ENCODE peak calls at places on chromosomes 16 and 17, in eight cellular contexts. L, S, I, V, T, J, M and P are unnamed samples.

GRCh38 chr17:79299349-79299748 is 224.7 kb downstream of the ENGASE start:
- DNase-seq in L (no peak), S (no peak), I (no peak), V (no peak), T (no peak), J (no peak), M (no peak), P (no peak)

GRCh38 chr17:63483655-63484575 is 7.1 kb downstream of the ACE start:
- DNase-seq in L (no peak), S (no peak), I (no peak), V (no peak), T (no peak), J (no peak), M (no peak), P (no peak)

GRCh38 chr16:71247478-71247877 is 17.0 kb upstream of the HYDIN start:
- DNase-seq in L (no peak), S (no peak), I (no peak), V (no peak), T (no peak), J (no peak), M (no peak), P (no peak)

GRCh38 chr17:48577330-48577945 is 712 bp downstream of the HOXB4 start:
- DNase-seq in L (no peak), S (no peak), I (no peak), V (no peak), T (no peak), J (no peak), M (peak; percentile 68), P (no peak)

GRCh38 chr16:85112364-85112763 is at the start of gene CIBAR2:
- DNase-seq in L (no peak), S (no peak), I (peak; percentile 25), V (no peak), T (no peak), J (no peak), M (no peak), P (no peak)

GRCh38 chr16:84885024-84885910 is 65.5 kb downstream of the CRISPLD2 start:
- DNase-seq in L (no peak), S (peak; percentile 33), I (no peak), V (no peak), T (no peak), J (no peak), M (no peak), P (no peak)

GRCh38 chr17:44636562-44636961 is 19.7 kb upstream of the MEIOC start:
- DNase-seq in L (peak; percentile 20), S (no peak), I (peak; percentile 57), V (no peak), T (no peak), J (no peak), M (peak; percentile 80), P (no peak)

GRCh38 chr17:38405654-38406053 is 22.6 kb upstream of the ARHGAP23 start:
- DNase-seq in L (no peak), S (no peak), I (no peak), V (no peak), T (no peak), J (no peak), M (no peak), P (no peak)

GRCh38 chr17:20063665-20064648 is 54.8 kb downstream of the SPECC1 start:
- DNase-seq in L (peak; percentile 68), S (peak; percentile 51), I (peak; percentile 23), V (no peak), T (peak; percentile 41), J (no peak), M (no peak), P (peak; percentile 94)

GRCh38 chr17:81412490-81413093 is 17.3 kb downstream of the BAHCC1 start:
- DNase-seq in L (no peak), S (no peak), I (no peak), V (no peak), T (peak; percentile 53), J (no peak), M (peak; percentile 14), P (no peak)

GRCh38 chr16:50462793-50463507 is 85.2 kb upstream of the NKD1 start:
- DNase-seq in L (no peak), S (no peak), I (no peak), V (no peak), T (no peak), J (no peak), M (no peak), P (no peak)